ENCODE peak calls at places on chromosomes 4 and X, in eight cellular contexts. U, Z, A, B, T, F, G and E are unnamed samples. For H3K27me3, the result is how much of the 10 kb centered on the place peaks cover.

GRCh38 chrX:15349046-15349445 is 13.7 kb upstream of the PIGA start:
- DNase-seq in T (peak), B (peak), G (no peak), F (no peak), U (peak), A (peak), Z (no peak), E (peak)

GRCh38 chrX:45036161-45036560 is 163.2 kb downstream of the KDM6A start:
- DNase-seq in U (no peak), A (no peak), B (no peak), F (no peak), T (no peak), Z (no peak), G (no peak), E (no peak)

GRCh38 chr4:80096175-80096850 is 23.3 kb upstream of the ANTXR2 start:
- DNase-seq in F (no peak), A (no peak), U (peak), Z (no peak), B (no peak), G (no peak), T (no peak), E (no peak)

GRCh38 chr4:119138046-119138445 is 2.4 kb downstream of the MYOZ2 start:
- DNase-seq in A (peak), B (no peak), G (no peak), T (peak), Z (no peak), U (peak), F (no peak), E (peak)

GRCh38 chr4:67721770-67722597 is 21.0 kb upstream of the UBA6 start:
- DNase-seq in U (peak), A (peak), F (no peak), G (no peak), Z (no peak), B (peak), T (peak), E (peak)

GRCh38 chr4:72216539-72217277 is 184.9 kb downstream of the NPFFR2 start:
- DNase-seq in G (no peak), U (no peak), A (no peak), Z (no peak), F (no peak), B (no peak), T (no peak), E (no peak)

GRCh38 chr4:45350438-45350837 is 624.1 kb upstream of the GNPDA2 start:
- DNase-seq in G (no peak), F (no peak), A (peak), Z (no peak), U (peak), T (no peak), B (no peak), E (no peak)

GRCh38 chr4:108839333-108839732 is 76.5 kb upstream of the ETNPPL start:
- DNase-seq in A (no peak), T (no peak), G (no peak), U (no peak), Z (no peak), B (no peak), F (no peak), E (no peak)

GRCh38 chrX:39728025-39728424 is 369.7 kb downstream of the BCOR start:
- DNase-seq in B (no peak), F (no peak), A (peak), U (peak), T (peak), Z (no peak), G (no peak), E (no peak)

GRCh38 chrX:119521246-119521645 is 44.0 kb downstream of the STEEP1 start:
- DNase-seq in A (no peak), Z (no peak), F (no peak), U (no peak), B (no peak), G (no peak), T (no peak), E (no peak)

GRCh38 chr4:44070843-44071242 is 377.8 kb downstream of the KCTD8 start:
- DNase-seq in F (no peak), G (no peak), B (no peak), A (no peak), T (no peak), U (no peak), Z (no peak), E (no peak)

GRCh38 chr4:78754872-78755271 is 21.3 kb upstream of the BMP2K start:
- DNase-seq in F (no peak), A (no peak), B (peak), T (no peak), U (no peak), Z (no peak), G (no peak), E (no peak)

GRCh38 chr4:78039678-78040077 is 17.4 kb upstream of the FRAS1 start:
- DNase-seq in T (no peak), U (no peak), G (no peak), F (no peak), B (no peak), A (no peak), Z (no peak), E (no peak)

GRCh38 chr4:176435891-176436499 is 116.2 kb downstream of the SPCS3 start:
- DNase-seq in A (peak), B (no peak), F (no peak), G (no peak), T (peak), U (peak), Z (no peak), E (no peak)

GRCh38 chrX:150365051-150365952 is 2.2 kb downstream of the MAMLD1 start:
- DNase-seq in Z (no peak), B (no peak), T (peak), F (peak), A (peak), U (peak), G (peak), E (peak)

GRCh38 chr4:156591679-156592078 is 379.9 kb downstream of the PDGFC start:
- DNase-seq in Z (no peak), G (no peak), B (no peak), U (no peak), A (no peak), F (no peak), T (no peak), E (no peak)

GRCh38 chrX:121949041-121949760 is 901.8 kb downstream of the GLUD2 start:
- DNase-seq in Z (no peak), T (no peak), F (no peak), B (no peak), U (no peak), A (no peak), G (no peak), E (no peak)

GRCh38 chr4:179097741-179098140 is 1655.5 kb upstream of the AGA start:
- DNase-seq in A (peak), T (peak), U (peak), B (no peak), F (no peak), G (no peak), Z (no peak), E (no peak)

GRCh38 chrX:153723351-153724251 is 586 bp downstream of the BCAP31 start:
- DNase-seq in Z (no peak), U (peak), A (peak), G (peak), F (peak), T (peak), B (peak), E (peak)

GRCh38 chr4:89665662-89666061 is 171.3 kb downstream of the SNCA start:
- DNase-seq in T (no peak), B (peak), A (no peak), U (no peak), F (no peak), G (no peak), Z (no peak), E (no peak)

GRCh38 chr4:127214001-127214400 is 418.8 kb upstream of the INTU start:
- DNase-seq in T (no peak), U (peak), A (no peak), F (no peak), Z (no peak), B (no peak), G (no peak), E (no peak)

GRCh38 chrX:50475208-50475607 is 4.6 kb upstream of the DGKK start:
- DNase-seq in G (no peak), T (no peak), F (no peak), B (no peak), U (no peak), Z (no peak), A (no peak), E (no peak)

GRCh38 chrX:4179031-4179430 is 465.6 kb upstream of the PRKX start:
- DNase-seq in B (no peak), F (no peak), Z (no peak), T (no peak), U (no peak), A (no peak), G (no peak), E (no peak)

GRCh38 chr4:139214039-139214534 is 37.1 kb upstream of the ELF2 start:
- DNase-seq in U (no peak), A (no peak), B (no peak), Z (no peak), G (no peak), T (no peak), F (no peak), E (no peak)

GRCh38 chr4:89797117-89797516 is 39.8 kb downstream of the SNCA start:
- DNase-seq in T (peak), B (peak), U (peak), G (no peak), A (peak), F (no peak), Z (no peak), E (peak)

GRCh38 chr4:145178740-145179139 is 1.6 kb downstream of the OTUD4 start:
- DNase-seq in T (no peak), B (no peak), F (no peak), U (no peak), Z (no peak), G (no peak), A (no peak), E (no peak)

GRCh38 chr4:165383757-165384156 is 4.9 kb downstream of the CPE start:
- DNase-seq in A (no peak), U (peak), B (peak), G (no peak), F (no peak), Z (no peak), T (no peak), E (no peak)

GRCh38 chrX:124557976-124558375 is 211.6 kb downstream of the SH2D1A start:
- DNase-seq in A (no peak), G (no peak), B (no peak), F (no peak), U (no peak), T (no peak), Z (no peak), E (no peak)

GRCh38 chr4:6938237-6938636 is 28.6 kb downstream of the TBC1D14 start:
- DNase-seq in G (no peak), F (peak), T (no peak), A (no peak), Z (peak), U (no peak), B (no peak), E (no peak)

GRCh38 chrX:46545111-46546005 is at the start of gene ZNF674:
- DNase-seq in G (peak), A (peak), T (peak), F (peak), U (peak), B (peak), Z (peak), E (peak)

GRCh38 chr4:55033296-55033695 is 92.1 kb downstream of the KDR start:
- DNase-seq in U (peak), Z (no peak), T (no peak), B (peak), G (no peak), F (no peak), A (no peak), E (peak)

GRCh38 chr4:140004580-140005314 is 149.2 kb downstream of the MAML3 start:
- DNase-seq in A (peak), G (peak), F (peak), U (peak), T (peak), Z (no peak), B (peak), E (peak)

GRCh38 chr4:150176559-150176958 is 98.3 kb downstream of the DCLK2 start:
- DNase-seq in A (peak), G (no peak), B (peak), F (no peak), U (peak), T (peak), Z (no peak), E (no peak)

GRCh38 chrX:72396117-72396516 is 90.4 kb upstream of the CITED1 start:
- DNase-seq in Z (no peak), U (no peak), T (no peak), G (no peak), B (no peak), A (peak), F (no peak), E (no peak)

GRCh38 chrX:91122141-91122540 is 312.5 kb upstream of the PABPC5 start:
- DNase-seq in G (no peak), B (no peak), T (no peak), U (no peak), Z (no peak), A (no peak), F (no peak), E (no peak)

GRCh38 chrX:17022205-17022604 is 75.7 kb downstream of the REPS2 start:
- DNase-seq in F (no peak), A (peak), G (no peak), B (peak), T (peak), Z (no peak), U (peak), E (peak)

GRCh38 chr4:121484633-121485032 is 103.8 kb upstream of the QRFPR start:
- DNase-seq in T (peak), F (peak), A (peak), Z (no peak), G (no peak), B (peak), U (peak), E (peak)

GRCh38 chr4:83639849-83640493 is 104.1 kb downstream of the GPAT3 start:
- DNase-seq in Z (no peak), A (peak), U (peak), F (no peak), B (peak), T (peak), G (no peak), E (peak)

GRCh38 chr4:184417802-184418511 is 56.4 kb downstream of the IRF2 start:
- DNase-seq in B (peak), A (peak), T (peak), F (no peak), Z (no peak), G (no peak), U (peak), E (peak)

GRCh38 chrX:79182616-79183015 is 38.1 kb downstream of the GPR174 start:
- DNase-seq in G (no peak), T (no peak), U (no peak), F (no peak), Z (no peak), A (no peak), B (no peak), E (no peak)

GRCh38 chr4:53378171-53378482 is 686 bp downstream of the FIP1L1 start:
- DNase-seq in B (no peak), U (no peak), F (no peak), Z (no peak), G (no peak), T (no peak), A (no peak), E (no peak)

GRCh38 chr4:53376900-53377299 is 541 bp upstream of the FIP1L1 start:
- DNase-seq in U (peak), F (no peak), T (no peak), A (peak), B (no peak), G (no peak), Z (no peak), E (no peak)

GRCh38 chr4:53377319-53378170 is at the start of gene FIP1L1:
- DNase-seq in T (peak), Z (peak), B (peak), G (peak), U (peak), A (peak), F (peak), E (peak)

GRCh38 chr4:53371843-53372521 is 5.5 kb upstream of the FIP1L1 start:
- DNase-seq in G (no peak), U (no peak), B (no peak), Z (no peak), T (no peak), F (no peak), A (no peak), E (no peak)

DNA sequence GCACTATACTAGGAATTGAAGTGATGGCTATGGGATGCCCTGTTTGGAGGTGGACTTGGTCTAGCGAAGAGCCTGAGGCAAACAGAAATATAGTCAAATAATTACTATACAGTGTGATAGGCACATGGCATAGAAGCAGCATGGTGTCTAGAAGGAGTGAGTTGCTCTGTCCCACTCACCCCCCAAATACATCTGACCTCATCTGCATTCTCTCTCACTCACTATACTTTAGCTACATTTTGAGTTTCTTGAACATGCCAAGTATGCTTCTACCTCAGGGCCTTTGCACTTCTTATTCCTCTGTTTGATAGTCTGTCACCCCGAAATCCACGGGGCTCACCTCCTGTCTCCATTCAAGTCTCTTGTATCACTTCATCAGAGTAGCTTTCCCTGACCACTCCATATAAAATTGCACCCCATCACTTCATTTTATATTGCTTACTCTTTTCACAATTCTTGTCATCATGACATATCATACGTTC is 2.6 kb upstream of the FIP1L1 start:
- DNase-seq in A (no peak), Z (no peak), G (no peak), T (no peak), B (no peak), U (no peak), F (no peak), E (no peak)
- H3K4me3 ChIP-seq in A (no peak), Z (no peak), G (no peak), T (no peak), B (no peak), U (no peak), F (no peak), E (no peak)

GRCh38 chr4:118032691-118033090 is 1.6 kb upstream of the NDST3 start:
- DNase-seq in A (no peak), T (peak), Z (no peak), G (no peak), B (peak), F (no peak), U (peak), E (no peak)

GRCh38 chr4:118035309-118035708 is 1.0 kb downstream of the NDST3 start:
- DNase-seq in Z (no peak), B (no peak), T (no peak), G (no peak), F (no peak), U (no peak), A (no peak), E (no peak)

GRCh38 chr4:118036336-118036735 is 2.0 kb downstream of the NDST3 start:
- DNase-seq in A (no peak), U (no peak), F (no peak), T (no peak), Z (no peak), G (no peak), B (no peak), E (no peak)

GRCh38 chr4:118033148-118034060 is 882 bp upstream of the NDST3 start:
- DNase-seq in T (peak), A (peak), G (peak), F (peak), U (peak), B (peak), Z (no peak), E (no peak)

DNA sequence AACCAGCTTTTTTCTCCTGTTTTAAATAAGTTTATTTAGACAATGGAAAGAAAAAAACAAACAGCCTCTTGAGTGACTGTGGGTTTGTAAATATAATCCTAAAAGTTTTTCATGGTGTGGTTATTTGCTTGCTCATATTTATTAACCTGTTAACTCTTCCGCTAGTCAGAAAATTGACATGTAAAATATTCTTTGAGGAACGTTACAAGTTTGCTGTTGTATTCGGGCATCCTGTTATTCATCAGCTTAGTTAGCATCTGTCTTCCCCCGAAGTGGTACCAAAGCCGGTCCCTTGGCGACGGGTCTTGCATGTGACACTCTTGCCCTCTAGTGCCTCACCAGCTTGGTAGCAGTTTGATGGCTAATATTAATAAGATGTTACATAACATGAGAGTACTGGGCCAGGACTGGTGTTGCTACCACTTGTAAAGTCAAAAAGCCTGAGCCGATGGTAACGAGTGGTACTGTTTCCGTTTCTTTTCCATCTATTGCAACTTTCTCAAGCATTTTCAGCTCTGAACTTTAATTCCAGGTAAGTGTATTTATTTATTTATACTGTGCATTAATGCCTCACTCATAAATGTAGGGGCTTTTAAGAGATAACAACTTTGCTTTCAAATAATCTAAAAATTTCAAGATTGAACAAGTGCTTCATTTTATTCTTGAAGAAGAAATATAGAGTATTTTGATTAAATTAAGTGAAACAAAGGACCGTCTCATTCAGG is at the start of gene NDST3:
- DNase-seq in F (peak), Z (no peak), U (peak), T (peak), G (peak), A (peak), B (peak), E (peak)
- TF ChIP-seq CTCF in F (peak), Z (no peak), U (no peak), T (peak), G (peak), A (peak), B (peak), E (peak)

GRCh38 chr4:21476753-21477152 is 471.8 kb downstream of the KCNIP4 start:
- DNase-seq in B (peak), Z (no peak), T (no peak), A (peak), G (no peak), U (no peak), F (no peak), E (peak)
- H3K27me3 ChIP-seq in B (under half), Z (under half), T (under half), A (under half), G (under half), U (under half), F (under half), E (under half)

GRCh38 chr4:15740764-15741404 is 37.2 kb upstream of the CD38 start:
- DNase-seq in T (no peak), U (no peak), B (no peak), G (no peak), F (no peak), A (no peak), Z (no peak), E (no peak)

GRCh38 chr4:15735531-15735930 is 32.7 kb downstream of the BST1 start:
- DNase-seq in F (no peak), A (no peak), B (no peak), G (no peak), U (no peak), Z (no peak), T (no peak), E (no peak)

GRCh38 chr4:15736514-15737050 is 33.7 kb downstream of the BST1 start:
- DNase-seq in F (no peak), Z (no peak), U (no peak), A (no peak), B (no peak), T (no peak), G (no peak), E (no peak)

GRCh38 chr4:15738877-15739276 is 36.0 kb downstream of the BST1 start:
- DNase-seq in A (no peak), F (no peak), Z (no peak), T (peak), G (no peak), B (no peak), U (peak), E (no peak)

DNA sequence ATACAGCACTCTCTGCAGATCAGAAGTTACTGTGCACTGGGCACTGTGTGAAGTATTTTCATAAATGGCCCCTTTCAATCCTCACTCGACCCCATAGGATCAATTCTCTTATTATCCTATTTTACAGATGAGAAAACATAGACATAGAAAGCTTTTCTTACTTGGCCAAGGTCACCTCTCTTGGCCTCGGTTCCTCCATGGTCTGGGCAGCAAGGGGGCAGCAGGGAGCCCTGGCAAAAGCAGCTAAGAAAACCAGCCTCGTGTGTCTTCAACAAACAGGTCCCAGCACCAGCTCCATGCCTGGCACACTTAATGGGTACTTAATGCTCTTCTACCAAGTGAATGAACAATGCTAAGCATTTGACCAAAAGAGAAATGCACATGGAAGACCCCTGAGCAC is 34.4 kb downstream of the BST1 start:
- DNase-seq in B (no peak), F (no peak), A (no peak), Z (no peak), T (no peak), U (no peak), G (no peak), E (no peak)
- H3K4me3 ChIP-seq in B (no peak), F (no peak), A (no peak), Z (no peak), T (no peak), U (no peak), G (no peak), E (no peak)

GRCh38 chr4:16752150-16752549 is 146.3 kb downstream of the LDB2 start:
- DNase-seq in U (no peak), F (no peak), T (peak), Z (no peak), A (peak), G (no peak), B (no peak), E (no peak)
- TF ChIP-seq CTCF in U (no peak), F (no peak), T (peak), Z (no peak), A (peak), G (peak), B (no peak), E (peak)